ENCODE peak calls at places on chromosomes 5 and 9, in ten cellular contexts. F is neural crest cell, K is activated T-cell treated with anti-CD3 and anti-CD28 coated beads for 48 hours, A is left colon, R is ascending aorta, C is MV-4-11, E is spleen, M is astrocyte, U is NCI-H1930, L is sigmoid colon. B is an unnamed sample.

GRCh38 chr5:105806601-105807000 is 1864.1 kb downstream of the EFNA5 start:
- DNase-seq in R (no peak), A (no peak), K (no peak), C (no peak), M (peak; percentile 3), U (no peak), L (no peak), E (no peak), F (no peak), B (no peak)

GRCh38 chr5:75568202-75568601 is 43.1 kb upstream of the ANKDD1B start:
- DNase-seq in C (peak; percentile 48), A (no peak), M (no peak), U (no peak), K (no peak), R (no peak), E (no peak), F (no peak), L (no peak), B (no peak)

GRCh38 chr5:7010578-7010977 is 297.3 kb downstream of the TENT4A start:
- DNase-seq in A (no peak), L (no peak), F (no peak), E (no peak), R (no peak), U (no peak), C (no peak), K (no peak), M (no peak), B (no peak)

GRCh38 chr5:172858990-172859811 is 25.1 kb downstream of the ERGIC1 start:
- DNase-seq in A (no peak), E (no peak), U (no peak), K (no peak), C (no peak), M (peak; percentile 78), F (no peak), R (no peak), L (peak; percentile 90), B (no peak)

GRCh38 chr9:136339173-136339957 is 12.0 kb downstream of the GPSM1 start:
- DNase-seq in K (peak; percentile 38), E (peak; percentile 90), C (peak; percentile 35), F (peak; percentile 69), A (peak; percentile 83), R (no peak), U (peak; percentile 14), L (no peak), M (no peak), B (no peak)

GRCh38 chr5:142057697-142058056 is 44.9 kb upstream of the GNPDA1 start:
- DNase-seq in E (no peak), K (no peak), L (no peak), U (no peak), F (no peak), C (no peak), R (no peak), A (no peak), M (no peak), B (no peak)

GRCh38 chr5:125485003-125485641 is 738.7 kb upstream of the ZNF608 start:
- DNase-seq in K (no peak), L (peak; percentile 88), R (peak; percentile 8), E (no peak), M (peak; percentile 100), F (no peak), A (peak; percentile 17), C (peak; percentile 81), U (no peak), B (no peak)

GRCh38 chr5:62327138-62327537 is 21.1 kb downstream of the KIF2A start:
- DNase-seq in F (no peak), E (no peak), R (no peak), U (no peak), M (no peak), C (no peak), K (no peak), A (no peak), L (no peak), B (no peak)

GRCh38 chr9:128053560-128053959 is 13.6 kb downstream of the NAIF1 start:
- DNase-seq in F (no peak), E (peak; percentile 78), K (no peak), M (no peak), A (no peak), R (no peak), L (no peak), C (peak; percentile 99), U (no peak), B (no peak)

GRCh38 chr9:85647571-85647970 is 94.2 kb downstream of the AGTPBP1 start:
- DNase-seq in C (peak; percentile 64), E (no peak), L (no peak), F (no peak), M (no peak), K (no peak), R (no peak), A (no peak), U (no peak), B (no peak)

GRCh38 chr9:72205513-72205912 is 56.3 kb downstream of the GDA start:
- DNase-seq in R (no peak), A (no peak), K (no peak), L (no peak), F (no peak), E (no peak), M (no peak), C (peak; percentile 22), U (no peak), B (no peak)

GRCh38 chr9:87746186-87746585 is 20.3 kb downstream of the CTSL start:
- DNase-seq in L (no peak), A (no peak), R (no peak), K (no peak), C (no peak), U (no peak), F (no peak), M (no peak), E (no peak), B (no peak)

GRCh38 chr5:173016621-173017046 is 33.1 kb downstream of the ATP6V0E1 start:
- DNase-seq in C (peak; percentile 13), K (no peak), E (no peak), L (peak; percentile 74), M (peak; percentile 86), F (no peak), U (no peak), A (no peak), R (no peak), B (no peak)